ENCODE peak calls at places on chromosomes 6 and 20, in five cellular contexts. F is cardiac muscle cell, I is neural progenitor cell, T is LoVo, B is GM04504. Q is an unnamed sample.
A peak's percentile ranks its signal among the peaks of the same experiment; 100 is the strongest.

GRCh38 chr6:139698526-139699182 is 324.2 kb upstream of the CITED2 start:
- DNase-seq in F (peak; percentile 68), T (no peak), B (no peak), I (no peak), Q (no peak)

GRCh38 chr6:42431877-42432276 is 19.8 kb downstream of the TRERF1 start:
- DNase-seq in I (no peak), F (no peak), B (no peak), T (no peak), Q (no peak)

GRCh38 chr6:133132092-133132491 is 109.1 kb upstream of the EYA4 start:
- DNase-seq in F (no peak), I (no peak), T (no peak), B (no peak), Q (no peak)

GRCh38 chr6:130995783-130996447 is 67.1 kb downstream of the EPB41L2 start:
- DNase-seq in I (no peak), T (peak; percentile 24), F (no peak), B (no peak), Q (no peak)

GRCh38 chr6:107818272-107818671 is 5.8 kb downstream of the SCML4 start:
- DNase-seq in I (no peak), T (no peak), B (no peak), F (no peak), Q (no peak)

GRCh38 chr6:68279793-68280557 is 355.1 kb upstream of the ADGRB3 start:
- DNase-seq in B (no peak), I (no peak), T (no peak), F (peak; percentile 15), Q (no peak)

GRCh38 chr6:101312652-101313051 is 80.9 kb upstream of the GRIK2 start:
- DNase-seq in F (no peak), B (no peak), I (no peak), T (no peak), Q (no peak)

GRCh38 chr20:37342231-37343177 is 3.4 kb upstream of the SRC start:
- DNase-seq in B (no peak), I (peak; percentile 26), F (peak; percentile 9), T (no peak), Q (no peak)

GRCh38 chr6:108587258-108588059 is 26.7 kb downstream of the FOXO3 start:
- DNase-seq in I (peak; percentile 32), B (no peak), T (no peak), F (peak; percentile 81), Q (no peak)

GRCh38 chr6:154350293-154350692 is 6.3 kb downstream of the IPCEF1 start:
- DNase-seq in B (no peak), T (no peak), I (no peak), F (no peak), Q (no peak)

GRCh38 chr6:124099520-124099919 is 295.9 kb downstream of the NKAIN2 start:
- DNase-seq in I (peak; percentile 72), F (no peak), B (no peak), T (no peak), Q (peak; percentile 8)

GRCh38 chr20:33753763-33754162 is 22.0 kb downstream of the ZNF341 start:
- DNase-seq in T (no peak), B (no peak), I (no peak), F (no peak), Q (no peak)

GRCh38 chr6:45746046-45746445 is 269.6 kb downstream of the CLIC5 start:
- DNase-seq in F (peak; percentile 63), B (no peak), T (no peak), I (no peak), Q (no peak)

GRCh38 chr6:2626381-2626780 is 124.3 kb downstream of the MYLK4 start:
- DNase-seq in B (no peak), F (peak; percentile 64), T (no peak), I (no peak), Q (no peak)

GRCh38 chr6:71892641-71893040 is 6.3 kb downstream of the RIMS1 start:
- DNase-seq in I (no peak), T (no peak), F (no peak), B (no peak), Q (no peak)

GRCh38 chr6:153976921-153977693 is 61.9 kb upstream of the OPRM1 start:
- DNase-seq in F (peak; percentile 36), I (no peak), T (peak; percentile 14), B (peak; percentile 3), Q (no peak)

GRCh38 chr20:61830956-61831355 is 234.7 kb downstream of the TAF4 start:
- DNase-seq in F (no peak), I (no peak), T (no peak), B (no peak), Q (no peak)

GRCh38 chr20:53706008-53706481 is 112.4 kb upstream of the ZNF217 start:
- DNase-seq in B (no peak), T (no peak), F (no peak), I (no peak), Q (no peak)

GRCh38 chr6:40268166-40268958 is 318.8 kb downstream of the LRFN2 start:
- DNase-seq in I (no peak), B (no peak), T (no peak), F (no peak), Q (no peak)

GRCh38 chr6:160032538-160032937 is 63.7 kb downstream of the IGF2R start:
- DNase-seq in F (no peak), I (no peak), T (no peak), B (no peak), Q (no peak)

GRCh38 chr6:26187981-26188635 is 100.9 kb downstream of the HFE start:
- DNase-seq in T (no peak), B (no peak), F (peak; percentile 63), I (peak; percentile 52), Q (no peak)

GRCh38 chr6:98833101-98834059 is 994 bp upstream of the POU3F2 start:
- DNase-seq in F (peak; percentile 32), B (no peak), T (no peak), I (peak; percentile 77), Q (no peak)

GRCh38 chr6:35663447-35664235 is 25.1 kb downstream of the FKBP5 start:
- DNase-seq in B (no peak), F (peak; percentile 63), I (peak; percentile 18), T (no peak), Q (no peak)

GRCh38 chr6:43070028-43070632 is 6.0 kb upstream of the PTK7 start:
- DNase-seq in B (no peak), I (peak; percentile 76), F (peak; percentile 86), T (peak; percentile 29), Q (no peak)

Q was measured in NT2/D1.